ENCODE peak calls at places on chromosome 7, in eight cellular contexts. T is activated gamma-delta T cell treated with Interleukin-2 at 50 U/mL for 16 hours, V is NCI-H446, R is sigmoid colon, X is substantia nigra, W is OCI-M1, M is islet precursor cell, G is COR-L47. Z is an unnamed sample.

GRCh38 chr7:116862234-116863167 is at the start of gene CAPZA2:
- DNase-seq in G (peak), W (peak), V (peak), R (peak), X (peak), T (peak), M (peak), Z (peak)

GRCh38 chr7:3234051-3234450 is 67.0 kb upstream of the SDK1 start:
- DNase-seq in X (no peak), R (no peak), W (no peak), V (no peak), T (no peak), M (no peak), G (no peak), Z (no peak)

GRCh38 chr7:108004220-108005142 is 1.5 kb upstream of the LAMB1 start:
- DNase-seq in G (no peak), X (no peak), R (peak), W (no peak), M (peak), V (no peak), T (no peak), Z (no peak)

GRCh38 chr7:152911904-152912303 is 152.4 kb downstream of the ACTR3B start:
- DNase-seq in V (no peak), W (no peak), G (no peak), R (no peak), T (no peak), M (no peak), X (no peak), Z (no peak)

GRCh38 chr7:94338921-94339371 is 55.7 kb upstream of the COL1A2 start:
- DNase-seq in G (no peak), X (no peak), T (no peak), M (no peak), W (peak), V (no peak), R (no peak), Z (no peak)

GRCh38 chr7:117445206-117445605 is 17.9 kb upstream of the ASZ1 start:
- DNase-seq in T (no peak), R (no peak), W (no peak), X (no peak), G (no peak), V (no peak), M (peak), Z (no peak)

GRCh38 chr7:104124893-104125292 is 82.9 kb downstream of the ORC5 start:
- DNase-seq in W (no peak), R (no peak), V (no peak), G (no peak), M (no peak), X (no peak), T (no peak), Z (no peak)

GRCh38 chr7:30347226-30348082 is 63.1 kb downstream of the ZNRF2 start:
- DNase-seq in T (no peak), X (no peak), V (no peak), R (no peak), G (no peak), M (no peak), W (peak), Z (no peak)

GRCh38 chr7:116502201-116503096 is 2.9 kb downstream of the CAV2 start:
- DNase-seq in T (no peak), M (no peak), R (no peak), X (no peak), W (no peak), G (no peak), V (no peak), Z (no peak)

GRCh38 chr7:140402178-140402835 is 1.6 kb upstream of the RAB19 start:
- DNase-seq in W (no peak), T (no peak), M (no peak), X (no peak), G (no peak), R (no peak), V (no peak), Z (no peak)

GRCh38 chr7:76318488-76319353 is 16.2 kb downstream of the HSPB1 start:
- DNase-seq in W (peak), M (peak), R (peak), V (peak), T (peak), G (peak), X (peak), Z (no peak)

GRCh38 chr7:34036069-34036920 is 131.0 kb downstream of the BMPER start:
- DNase-seq in T (no peak), W (peak), X (no peak), R (no peak), M (peak), V (no peak), G (no peak), Z (no peak)

GRCh38 chr7:2281556-2281955 is 32.7 kb downstream of the SNX8 start:
- DNase-seq in W (no peak), X (no peak), G (no peak), V (peak), M (no peak), T (no peak), R (peak), Z (no peak)

GRCh38 chr7:127769696-127770400 is 117.9 kb downstream of the SND1 start:
- DNase-seq in V (no peak), G (no peak), M (no peak), W (no peak), T (no peak), X (no peak), R (no peak), Z (no peak)

GRCh38 chr7:7054252-7054830 is 128.0 kb upstream of the C1GALT1 start:
- DNase-seq in G (no peak), V (no peak), W (no peak), R (no peak), T (no peak), M (no peak), X (no peak), Z (no peak)

GRCh38 chr7:102425639-102426267 is 7.6 kb upstream of the ORAI2 start:
- DNase-seq in G (no peak), W (no peak), M (no peak), R (no peak), T (peak), X (peak), V (no peak), Z (no peak)

GRCh38 chr7:19269301-19269700 is 124.1 kb upstream of the FERD3L start:
- DNase-seq in X (no peak), M (no peak), V (no peak), T (no peak), R (no peak), W (no peak), G (no peak), Z (peak)

GRCh38 chr7:55019691-55020480 is 1.1 kb downstream of the EGFR start:
- DNase-seq in G (no peak), X (no peak), T (no peak), V (no peak), R (peak), W (no peak), M (peak), Z (no peak)

GRCh38 chr7:99112979-99113378 is 30.9 kb downstream of the SMURF1 start:
- DNase-seq in W (no peak), M (no peak), R (no peak), T (no peak), V (no peak), G (no peak), X (no peak), Z (no peak)

GRCh38 chr7:33716581-33717477 is 188.5 kb upstream of the BMPER start:
- DNase-seq in G (no peak), W (peak), X (no peak), T (no peak), M (no peak), R (no peak), V (peak), Z (peak)

GRCh38 chr7:116686033-116686432 is 14.0 kb downstream of the MET start:
- DNase-seq in W (no peak), M (no peak), R (no peak), X (no peak), T (no peak), V (no peak), G (no peak), Z (no peak)

GRCh38 chr7:70477051-70478010 is 654.6 kb upstream of the GALNT17 start:
- DNase-seq in G (no peak), W (no peak), M (peak), V (no peak), X (no peak), R (no peak), T (no peak), Z (no peak)